ENCODE peak calls at places on chromosomes 12 and 14, in seven cellular contexts. W is IMR-90; Y is CD8-positive, alpha-beta memory T cell; S is lung; M is thoracic aorta; X is prostate gland; G is GM23248. U is an unnamed sample. For H3K4me1 and H3K36me3, the result is how much of the 10 kb centered on the place peaks cover.

GRCh38 chr12:131882804-131883520 is 11.5 kb upstream of the ULK1 start:
- DNase-seq in W (no peak), Y (no peak), S (no peak), M (no peak), X (no peak), G (no peak), U (no peak)

GRCh38 chr12:912466-913235 is 36.8 kb downstream of the RAD52 start:
- DNase-seq in W (no peak), Y (no peak), S (no peak), M (no peak), X (no peak), G (no peak), U (no peak)

GRCh38 chr14:93234798-93235197 is 27.7 kb downstream of the UBR7 start:
- DNase-seq in W (peak), Y (no peak), S (no peak), M (no peak), X (no peak), G (peak), U (no peak)

GRCh38 chr14:63205281-63205575 is 985 bp downstream of the RHOJ start:
- DNase-seq in W (no peak), Y (no peak), S (no peak), M (no peak), X (no peak), G (peak), U (no peak)

GRCh38 chr14:75515631-75515999 is 6.7 kb upstream of the BATF start:
- DNase-seq in W (no peak), Y (no peak), S (no peak), M (no peak), X (no peak), G (no peak), U (no peak)

GRCh38 chr14:77271113-77271710 is at the start of gene NGB:
- DNase-seq in W (no peak), Y (no peak), S (no peak), M (no peak), X (no peak), G (no peak), U (no peak)

GRCh38 chr14:54786816-54787215 is 115.8 kb downstream of the GCH1 start:
- DNase-seq in W (no peak), Y (no peak), S (no peak), M (no peak), X (no peak), G (no peak), U (no peak)

GRCh38 chr12:1966561-1967211 is 37.6 kb downstream of the DCP1B start:
- DNase-seq in W (no peak), Y (no peak), S (no peak), M (no peak), X (no peak), G (no peak), U (no peak)

DNA sequence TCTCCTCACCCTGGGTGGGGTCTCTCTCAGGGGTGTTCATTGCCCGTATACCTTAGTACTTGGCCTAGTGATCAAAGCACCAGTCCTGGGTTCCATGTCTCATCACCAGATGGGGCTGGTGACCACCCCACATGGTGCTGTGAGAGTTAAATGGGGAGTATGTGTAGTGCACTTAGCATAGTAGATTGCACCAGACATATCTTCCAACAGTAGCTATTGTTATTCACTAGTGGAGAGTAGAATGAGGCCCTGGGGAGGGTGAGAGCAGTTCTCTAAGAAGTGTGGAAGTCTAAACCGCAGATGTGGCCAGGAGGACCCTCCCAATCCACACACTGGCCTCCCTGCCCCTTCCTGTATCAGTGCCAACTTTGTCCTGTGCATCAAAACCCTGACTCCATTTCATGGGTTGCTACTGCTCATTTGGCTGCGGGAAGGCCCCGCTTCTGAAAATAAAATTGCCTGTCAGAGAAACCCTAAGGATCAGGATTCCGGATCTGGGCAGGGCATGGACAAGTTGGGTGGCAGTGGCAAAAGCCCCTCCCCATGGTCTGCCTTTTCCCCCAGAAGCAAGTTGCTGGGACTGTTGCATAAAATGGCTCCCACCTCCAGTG is 4.4 kb downstream of the CD9 start:
- DNase-seq in W (no peak), Y (no peak), S (no peak), M (no peak), X (no peak), G (no peak), U (no peak)
- H3K4me1 ChIP-seq in W (under half), Y (under half), S (under half), M (half or more), X (under half), G (under half), U (under half)

DNA sequence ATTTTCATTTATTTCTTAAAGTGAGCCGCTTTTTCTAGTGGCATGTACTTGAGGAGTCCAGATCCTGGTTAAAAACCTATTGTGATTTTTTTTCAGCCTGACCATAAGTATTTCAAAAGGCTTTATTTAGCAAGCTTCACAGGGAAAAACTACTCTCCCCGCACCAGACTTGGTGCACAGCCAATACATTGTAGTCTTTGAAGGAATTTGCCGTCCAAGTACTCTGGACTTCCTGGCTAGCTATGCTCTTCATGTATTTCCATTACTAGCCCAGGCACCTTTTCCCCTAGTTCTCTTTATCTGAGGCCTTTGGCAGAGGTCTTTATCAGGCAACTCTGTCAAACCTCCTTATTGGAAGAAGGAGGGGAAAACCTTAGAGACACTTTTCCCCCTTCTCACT is 234.7 kb downstream of the CCDC91 start:
- DNase-seq in W (peak), Y (no peak), S (peak), M (no peak), X (no peak), G (no peak), U (no peak)
- H3K36me3 ChIP-seq in W (under half), Y (under half), S (under half), M (under half), X (under half), G (under half), U (under half)

GRCh38 chr12:109824731-109825130 is 8.5 kb downstream of the TRPV4 start:
- DNase-seq in W (no peak), Y (no peak), S (no peak), M (no peak), X (no peak), G (no peak), U (no peak)
- H3K27ac ChIP-seq in W (no peak), Y (no peak), S (no peak), M (no peak), X (no peak), G (no peak), U (no peak)

GRCh38 chr14:97382616-97383226 is 585.5 kb downstream of the VRK1 start:
- DNase-seq in W (no peak), Y (no peak), S (no peak), M (no peak), X (no peak), G (no peak), U (no peak)
- H3K4me1 ChIP-seq in W (under half), Y (under half), S (under half), M (under half), X (under half), G (under half), U (under half)

DNA sequence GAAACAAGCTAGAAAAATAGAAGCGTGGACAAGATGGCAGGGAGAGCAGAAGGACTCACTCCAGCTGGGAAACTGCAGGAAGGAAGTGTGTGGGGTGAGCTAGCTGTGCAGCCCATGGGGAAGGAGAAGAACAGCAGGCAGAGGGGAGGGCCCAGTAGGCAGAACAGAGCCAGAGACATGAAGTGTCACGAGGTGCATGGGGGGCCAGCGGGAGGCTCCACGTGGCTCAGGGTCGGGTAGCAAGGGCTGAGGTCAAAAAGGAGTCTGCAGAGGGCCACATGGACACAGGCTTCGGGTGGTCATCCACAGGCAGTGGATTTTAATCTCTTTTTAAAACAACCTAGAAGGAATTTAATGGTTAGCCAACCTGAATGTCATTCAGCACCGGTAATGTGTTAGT is 669.0 kb downstream of the BCL11B start:
- DNase-seq in W (no peak), Y (no peak), S (no peak), M (no peak), X (no peak), G (no peak), U (no peak)
- H3K36me3 ChIP-seq in W (under half), Y (under half), S (under half), M (under half), X (under half), G (under half), U (under half)

DNA sequence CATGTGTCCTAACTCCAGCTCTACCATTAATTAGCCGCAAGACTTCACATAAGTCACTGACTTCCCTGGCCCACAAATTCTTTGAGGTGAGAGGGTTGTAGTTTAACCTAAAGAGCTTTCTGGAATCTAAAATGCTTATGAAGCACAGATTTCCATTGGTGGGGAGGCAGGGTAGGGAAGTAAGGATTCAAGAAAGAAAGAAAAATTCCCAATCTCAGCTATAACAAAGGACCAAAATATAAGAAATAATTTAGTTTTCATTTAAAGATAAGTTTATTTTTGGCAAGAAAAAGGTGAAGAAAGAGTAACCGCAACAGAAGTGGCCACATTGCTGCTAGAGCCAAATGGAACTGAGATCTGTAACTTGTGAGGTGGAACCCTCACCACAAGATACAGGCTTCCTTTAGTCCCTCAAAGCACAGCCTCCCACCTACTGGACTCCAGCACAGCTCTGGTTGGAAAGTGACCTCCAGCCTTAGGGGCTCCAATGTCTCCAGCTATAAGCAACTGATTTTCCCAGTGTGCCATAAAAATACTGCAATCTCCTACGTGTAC is 23.6 kb downstream of the DAD1 start:
- DNase-seq in W (no peak), Y (no peak), S (no peak), M (no peak), X (no peak), G (no peak), U (no peak)
- H3K27ac ChIP-seq in W (no peak), Y (no peak), S (no peak), M (no peak), X (no peak), G (no peak), U (no peak)

DNA sequence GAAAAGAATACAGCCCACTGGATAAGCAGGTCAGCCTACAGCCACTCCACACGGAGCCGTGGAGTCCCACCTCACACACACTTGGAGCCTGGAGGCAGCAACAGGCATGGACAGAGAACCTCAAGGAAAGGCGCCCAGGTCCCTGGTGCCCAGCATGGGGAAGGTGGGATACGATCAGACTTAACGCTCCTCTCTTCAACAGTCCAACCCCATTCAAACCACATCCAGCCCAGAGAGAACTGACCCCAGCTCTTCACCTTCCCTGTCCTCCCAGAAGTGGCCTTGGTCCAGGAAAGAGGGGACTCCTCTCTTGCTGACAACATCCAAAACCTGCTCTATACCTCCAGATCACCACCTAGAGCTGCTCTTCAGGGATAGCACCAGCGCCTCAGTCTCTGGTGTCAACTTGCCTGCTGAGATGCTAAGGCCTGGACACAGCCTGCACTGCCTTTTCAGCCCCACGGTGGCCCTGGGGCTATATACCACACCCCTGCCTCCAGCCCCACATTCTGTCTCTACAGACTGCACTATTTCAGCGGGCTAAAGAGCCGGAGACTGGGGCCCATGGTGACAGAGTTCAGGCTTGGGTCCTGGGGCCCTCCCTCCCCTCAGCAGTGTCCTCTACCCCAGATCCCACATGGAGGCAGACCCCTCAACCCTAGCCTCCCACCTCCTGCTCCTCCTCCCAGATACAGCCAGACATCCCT is 7.0 kb downstream of the ADCY6 start:
- DNase-seq in W (no peak), Y (no peak), S (no peak), M (no peak), X (no peak), G (no peak), U (no peak)
- H3K4me1 ChIP-seq in W (under half), Y (under half), S (under half), M (under half), X (under half), G (under half), U (under half)

GRCh38 chr14:96571311-96571710 is 69.1 kb downstream of the PAPOLA start:
- DNase-seq in W (no peak), Y (no peak), S (no peak), M (no peak), X (no peak), G (no peak), U (no peak)

GRCh38 chr14:96564389-96564788 is 62.2 kb downstream of the PAPOLA start:
- DNase-seq in W (no peak), Y (no peak), S (no peak), M (no peak), X (no peak), G (peak), U (no peak)

GRCh38 chr14:96565811-96566210 is 63.6 kb downstream of the PAPOLA start:
- DNase-seq in W (no peak), Y (no peak), S (no peak), M (no peak), X (no peak), G (no peak), U (no peak)

GRCh38 chr14:96567289-96567899 is 65.2 kb downstream of the PAPOLA start:
- DNase-seq in W (peak), Y (peak), S (no peak), M (no peak), X (no peak), G (peak), U (no peak)

DNA sequence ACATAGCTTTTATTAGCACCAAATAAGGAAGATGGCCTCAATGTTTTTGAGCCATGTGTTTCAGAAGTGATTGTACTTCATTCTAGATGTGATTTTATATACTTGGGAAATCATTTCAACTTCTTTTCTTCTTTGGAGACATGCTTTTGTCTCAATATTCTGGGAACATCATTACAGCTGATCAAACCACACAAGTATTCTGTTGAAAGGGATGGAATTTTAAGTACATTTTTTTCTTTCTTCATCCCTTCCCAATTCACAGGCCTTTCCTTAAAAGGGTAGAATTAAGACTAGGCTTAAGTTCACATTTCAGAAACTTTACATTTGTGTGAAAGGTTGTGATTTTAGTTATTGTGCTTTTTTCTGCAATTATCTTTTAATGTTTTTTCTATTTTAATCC is 66.5 kb downstream of the PAPOLA start:
- DNase-seq in W (no peak), Y (no peak), S (no peak), M (no peak), X (no peak), G (no peak), U (no peak)
- H3K36me3 ChIP-seq in W (under half), Y (under half), S (under half), M (under half), X (under half), G (under half), U (under half)

GRCh38 chr14:56460469-56460868 is 119.1 kb upstream of the TMEM260 start:
- DNase-seq in W (no peak), Y (no peak), S (no peak), M (no peak), X (no peak), G (no peak), U (no peak)
- H3K27ac ChIP-seq in W (no peak), Y (no peak), S (no peak), M (no peak), X (no peak), G (no peak), U (no peak)

DNA sequence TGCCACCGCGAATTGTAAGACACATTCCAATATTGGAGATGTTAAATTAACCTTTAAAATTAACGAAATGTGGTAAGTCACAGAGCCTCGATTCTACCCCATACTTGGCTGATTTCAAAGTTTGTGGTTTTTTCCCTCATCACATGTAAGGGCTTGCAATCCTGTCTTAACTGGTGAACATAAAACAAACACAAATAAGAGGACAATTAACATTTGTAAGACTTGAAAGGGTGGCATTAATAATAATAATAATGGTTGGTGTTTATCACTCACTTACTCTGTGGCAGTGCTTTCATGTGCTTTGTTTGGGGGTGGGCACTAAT is 26.6 kb downstream of the PPFIBP1 start:
- DNase-seq in W (no peak), Y (no peak), S (no peak), M (no peak), X (no peak), G (peak), U (no peak)
- H3K4me1 ChIP-seq in W (under half), Y (under half), S (under half), M (half or more), X (under half), G (half or more), U (under half)

U was measured in ascending aorta.